ENCODE peak calls at places on chromosomes 2 and 18, in seven cellular contexts. D is foreskin fibroblast, Y is gastrocnemius medialis, L is Peyer's patch, R is Panc1, C is AG09309, O is PC-9. A is an unnamed sample.

GRCh38 chr2:32688511-32688910 is 60.7 kb downstream of the TTC27 start:
- DNase-seq in D (peak), Y (no peak), L (no peak), R (no peak), C (peak), O (no peak), A (peak)

GRCh38 chr2:120762341-120763061 is 26.8 kb downstream of the GLI2 start:
- DNase-seq in D (no peak), Y (peak), L (peak), R (no peak), C (no peak), O (no peak), A (no peak)

GRCh38 chr2:15042824-15043223 is 410.3 kb downstream of the LRATD1 start:
- DNase-seq in D (no peak), Y (no peak), L (no peak), R (no peak), C (peak), O (no peak), A (peak)

GRCh38 chr2:172215172-172215935 is 112.7 kb upstream of the DLX2 start:
- DNase-seq in D (no peak), Y (no peak), L (no peak), R (no peak), C (no peak), O (no peak), A (no peak)

GRCh38 chr2:186907897-186908296 is 58.9 kb upstream of the ZSWIM2 start:
- DNase-seq in D (no peak), Y (no peak), L (no peak), R (no peak), C (no peak), O (no peak), A (no peak)

GRCh38 chr2:12587729-12588522 is 128.8 kb upstream of the TRIB2 start:
- DNase-seq in D (peak), Y (no peak), L (no peak), R (peak), C (peak), O (peak), A (peak)

GRCh38 chr18:21264651-21265050 is 22.6 kb downstream of the GREB1L start:
- DNase-seq in D (no peak), Y (no peak), L (no peak), R (no peak), C (no peak), O (peak), A (peak)

GRCh38 chr2:113799375-113799774 is 42.9 kb upstream of the SLC35F5 start:
- DNase-seq in D (no peak), Y (no peak), L (no peak), R (no peak), C (peak), O (no peak), A (peak)

GRCh38 chr2:43609304-43609883 is 13.6 kb upstream of the THADA start:
- DNase-seq in D (peak), Y (no peak), L (no peak), R (peak), C (no peak), O (peak), A (peak)

GRCh38 chr2:217988840-217989204 is 14.0 kb downstream of the TNS1 start:
- DNase-seq in D (no peak), Y (no peak), L (peak), R (no peak), C (no peak), O (peak), A (no peak)

GRCh38 chr2:169761970-169762292 is 28.3 kb downstream of the KLHL23 start:
- DNase-seq in D (no peak), Y (no peak), L (no peak), R (no peak), C (no peak), O (no peak), A (no peak)

GRCh38 chr2:10161961-10162441 is 39.5 kb downstream of the RRM2 start:
- DNase-seq in D (no peak), Y (no peak), L (peak), R (no peak), C (no peak), O (no peak), A (no peak)

GRCh38 chr2:14134737-14135136 is 497.8 kb upstream of the LRATD1 start:
- DNase-seq in D (no peak), Y (no peak), L (no peak), R (no peak), C (no peak), O (no peak), A (no peak)

GRCh38 chr2:190663839-190664238 is 15.0 kb downstream of the NAB1 start:
- DNase-seq in D (no peak), Y (no peak), L (no peak), R (no peak), C (no peak), O (no peak), A (no peak)

GRCh38 chr2:3426615-3427014 is 47.1 kb downstream of the TRAPPC12 start:
- DNase-seq in D (no peak), Y (no peak), L (no peak), R (no peak), C (no peak), O (no peak), A (no peak)

GRCh38 chr18:31950620-31951019 is 7.7 kb upstream of the TRAPPC8 start:
- DNase-seq in D (no peak), Y (no peak), L (no peak), R (no peak), C (no peak), O (no peak), A (no peak)

GRCh38 chr2:63983986-63984605 is 35.1 kb downstream of the VPS54 start:
- DNase-seq in D (peak), Y (no peak), L (no peak), R (no peak), C (no peak), O (no peak), A (no peak)

GRCh38 chr2:186459009-186459408 is 27.1 kb upstream of the ZC3H15 start:
- DNase-seq in D (no peak), Y (no peak), L (no peak), R (no peak), C (no peak), O (no peak), A (peak)

DNA sequence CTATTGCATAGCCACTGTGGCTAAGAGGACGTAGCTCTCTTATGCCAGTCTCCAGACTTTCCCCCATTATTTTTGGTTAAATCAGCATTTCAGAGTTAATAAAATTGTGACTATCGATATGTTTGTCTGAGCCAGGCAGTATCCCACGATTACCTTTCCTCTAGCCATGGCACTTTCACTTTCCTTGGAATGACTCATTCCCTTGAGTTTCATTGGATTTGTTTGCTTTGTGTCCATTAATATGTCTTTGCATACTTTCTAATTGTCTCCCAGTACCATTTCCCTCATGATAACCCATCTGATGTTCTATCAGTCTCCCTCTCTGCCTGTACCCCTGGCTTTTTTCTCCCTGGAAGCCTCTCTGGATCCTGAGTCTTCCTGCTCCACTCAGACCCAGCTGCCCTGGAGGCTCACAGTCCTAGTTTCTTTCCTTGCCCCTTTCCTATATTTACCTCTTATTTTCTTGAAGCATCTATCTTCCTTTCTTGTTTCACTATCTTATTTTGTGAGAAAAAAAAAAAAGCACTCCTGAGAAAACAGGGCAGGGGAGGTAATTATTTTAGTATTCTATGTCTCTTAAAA is 126.1 kb downstream of the MTX2 start:
- DNase-seq in D (no peak), Y (no peak), L (no peak), R (peak), C (no peak), O (no peak), A (no peak)
- TF ChIP-seq CTCF in D (no peak), Y (no peak), L (no peak), R (no peak), C (no peak), O (no peak), A (no peak)

GRCh38 chr2:237132799-237133198 is 47.1 kb downstream of the COPS8 start:
- DNase-seq in D (no peak), Y (no peak), L (no peak), R (no peak), C (no peak), O (no peak), A (no peak)
- TF ChIP-seq CTCF in D (no peak), Y (peak), L (peak), R (peak), C (peak), O (peak), A (no peak)

GRCh38 chr18:12121175-12122095 is 27.8 kb downstream of the ANKRD62 start:
- DNase-seq in D (no peak), Y (no peak), L (no peak), R (no peak), C (no peak), O (no peak), A (peak)
- TF ChIP-seq CTCF in D (peak), Y (no peak), L (no peak), R (peak), C (peak), O (peak), A (peak)

DNA sequence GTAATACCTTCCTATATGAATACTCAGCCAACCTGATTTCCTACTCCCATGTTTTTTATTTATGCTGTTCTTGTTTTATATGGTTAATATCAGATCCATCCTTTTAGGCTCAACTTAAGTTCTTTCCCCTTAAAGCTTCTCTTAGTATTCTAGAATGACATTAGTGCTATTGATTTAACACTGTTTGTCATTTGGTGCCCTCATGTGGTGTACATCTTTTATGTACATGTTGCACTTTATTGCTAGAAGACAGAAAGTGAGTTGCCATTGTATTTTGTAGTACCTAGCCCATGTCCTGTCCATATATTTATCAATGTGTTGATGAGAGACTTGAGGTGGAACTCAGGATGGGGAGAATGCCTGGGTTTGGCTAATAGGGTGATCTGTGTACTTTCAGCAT is 2.5 kb downstream of the HTRA2 start:
- DNase-seq in D (peak), Y (no peak), L (no peak), R (no peak), C (no peak), O (no peak), A (peak)
- TF ChIP-seq CTCF in D (peak), Y (no peak), L (peak), R (no peak), C (peak), O (peak), A (peak)